ENCODE peak calls at places on chromosomes 11 and 22, in nine cellular contexts. B is fibroblast of the aortic adventitia, X is A549, D is right lobe of liver, H is bronchial epithelial cell, L is cardiac fibroblast, V is GM12865, N is ovary, T is progenitor cell of endocrine pancreas. O is an unnamed sample.

GRCh38 chr11:12598330-12599256 is 75.6 kb upstream of the TEAD1 start:
- DNase-seq in B (no peak), X (no peak), D (no peak), H (no peak), L (peak), V (no peak), N (no peak), T (no peak), O (no peak)

GRCh38 chr11:9732453-9732852 is 68.6 kb downstream of the SWAP70 start:
- DNase-seq in B (no peak), X (no peak), D (no peak), H (no peak), L (no peak), V (no peak), N (no peak), T (no peak), O (no peak)

GRCh38 chr11:2296913-2297622 is 4.7 kb downstream of the C11orf21 start:
- DNase-seq in B (no peak), X (no peak), D (no peak), H (no peak), L (no peak), V (no peak), N (peak), T (no peak), O (no peak)

GRCh38 chr11:12800032-12800671 is 125.9 kb downstream of the TEAD1 start:
- DNase-seq in B (peak), X (peak), D (no peak), H (peak), L (peak), V (no peak), N (no peak), T (no peak), O (no peak)

GRCh38 chr11:117618956-117619355 is 178.1 kb downstream of the DSCAML1 start:
- DNase-seq in B (no peak), X (no peak), D (no peak), H (no peak), L (no peak), V (peak), N (no peak), T (no peak), O (no peak)

GRCh38 chr11:121762820-121763219 is 310.1 kb upstream of the SORL1-AS1 start:
- DNase-seq in B (peak), X (no peak), D (no peak), H (peak), L (peak), V (no peak), N (peak), T (no peak), O (no peak)

GRCh38 chr22:39962071-39962470 is 1.9 kb downstream of the TMA7B start:
- DNase-seq in B (no peak), X (no peak), D (no peak), H (no peak), L (no peak), V (no peak), N (no peak), T (no peak), O (no peak)

GRCh38 chr11:119361056-119361787 is 14.7 kb upstream of the MFRP start:
- DNase-seq in B (peak), X (peak), D (peak), H (peak), L (peak), V (peak), N (peak), T (no peak), O (peak)

GRCh38 chr11:108754901-108755625 is 90.2 kb downstream of the DDX10 start:
- DNase-seq in B (peak), X (no peak), D (no peak), H (no peak), L (peak), V (no peak), N (no peak), T (no peak), O (no peak)

GRCh38 chr11:67639438-67639859 is at the start of gene TBX10:
- DNase-seq in B (no peak), X (no peak), D (peak), H (no peak), L (no peak), V (no peak), N (no peak), T (no peak), O (no peak)

GRCh38 chr11:109960831-109961230 is 132.4 kb upstream of the ZC3H12C start:
- DNase-seq in B (peak), X (no peak), D (peak), H (peak), L (peak), V (no peak), N (peak), T (no peak), O (no peak)

GRCh38 chr22:25113316-25113721 is 86.3 kb upstream of the CRYBB3 start:
- DNase-seq in B (no peak), X (no peak), D (peak), H (peak), L (no peak), V (no peak), N (no peak), T (no peak), O (no peak)

GRCh38 chr11:94536386-94536785 is 7.3 kb upstream of the FUT4 start:
- DNase-seq in B (no peak), X (no peak), D (no peak), H (no peak), L (no peak), V (no peak), N (no peak), T (no peak), O (no peak)

GRCh38 chr11:10725114-10725906 is 25.7 kb upstream of the CTR9 start:
- DNase-seq in B (peak), X (no peak), D (no peak), H (peak), L (peak), V (no peak), N (no peak), T (no peak), O (peak)

GRCh38 chr11:120303004-120303637 is 22.0 kb upstream of the TLCD5 start:
- DNase-seq in B (peak), X (peak), D (peak), H (peak), L (peak), V (peak), N (peak), T (peak), O (peak)

GRCh38 chr11:43868852-43869567 is 11.6 kb upstream of the ALKBH3 start:
- DNase-seq in B (peak), X (no peak), D (no peak), H (peak), L (peak), V (peak), N (no peak), T (no peak), O (peak)

GRCh38 chr11:65065898-65066297 is 7.5 kb upstream of the NAALADL1 start:
- DNase-seq in B (no peak), X (no peak), D (no peak), H (no peak), L (no peak), V (no peak), N (no peak), T (no peak), O (no peak)

GRCh38 chr11:11427185-11427944 is 74.3 kb upstream of the CSNK2A3 start:
- DNase-seq in B (no peak), X (no peak), D (no peak), H (no peak), L (no peak), V (no peak), N (no peak), T (no peak), O (no peak)

GRCh38 chr11:43920598-43921419 is 21.6 kb upstream of the C11orf96 start:
- DNase-seq in B (peak), X (peak), D (no peak), H (peak), L (peak), V (no peak), N (peak), T (no peak), O (peak)

GRCh38 chr11:87871071-87871470 is 304.2 kb downstream of the RAB38 start:
- DNase-seq in B (no peak), X (no peak), D (no peak), H (peak), L (no peak), V (no peak), N (no peak), T (no peak), O (no peak)

GRCh38 chr11:69317401-69318092 is 23.6 kb downstream of the MYEOV start:
- DNase-seq in B (peak), X (no peak), D (no peak), H (peak), L (peak), V (no peak), N (no peak), T (no peak), O (no peak)

GRCh38 chr11:9755561-9755960 is 91.7 kb downstream of the SWAP70 start:
- DNase-seq in B (peak), X (no peak), D (no peak), H (no peak), L (peak), V (no peak), N (no peak), T (no peak), O (no peak)

GRCh38 chr11:33926954-33927552 is 35.2 kb upstream of the LMO2 start:
- DNase-seq in B (no peak), X (no peak), D (no peak), H (no peak), L (no peak), V (no peak), N (no peak), T (no peak), O (no peak)

GRCh38 chr22:37529652-37530345 is 10.6 kb upstream of the CARD10 start:
- DNase-seq in B (no peak), X (no peak), D (no peak), H (no peak), L (no peak), V (peak), N (no peak), T (no peak), O (peak)

GRCh38 chr11:1057806-1058205 is 16.9 kb upstream of the MUC2 start:
- DNase-seq in B (no peak), X (no peak), D (peak), H (no peak), L (no peak), V (no peak), N (no peak), T (no peak), O (no peak)

GRCh38 chr11:131581006-131581405 is 210.6 kb downstream of the NTM start:
- DNase-seq in B (no peak), X (no peak), D (no peak), H (no peak), L (no peak), V (no peak), N (no peak), T (no peak), O (no peak)

GRCh38 chr11:131588057-131588456 is 217.6 kb downstream of the NTM start:
- DNase-seq in B (no peak), X (no peak), D (no peak), H (no peak), L (no peak), V (no peak), N (no peak), T (no peak), O (no peak)

GRCh38 chr11:131583823-131584222 is 213.4 kb downstream of the NTM start:
- DNase-seq in B (no peak), X (no peak), D (no peak), H (no peak), L (no peak), V (no peak), N (no peak), T (no peak), O (no peak)

GRCh38 chr11:131582021-131582531 is 211.7 kb downstream of the NTM start:
- DNase-seq in B (no peak), X (no peak), D (no peak), H (no peak), L (no peak), V (no peak), N (no peak), T (no peak), O (no peak)

DNA sequence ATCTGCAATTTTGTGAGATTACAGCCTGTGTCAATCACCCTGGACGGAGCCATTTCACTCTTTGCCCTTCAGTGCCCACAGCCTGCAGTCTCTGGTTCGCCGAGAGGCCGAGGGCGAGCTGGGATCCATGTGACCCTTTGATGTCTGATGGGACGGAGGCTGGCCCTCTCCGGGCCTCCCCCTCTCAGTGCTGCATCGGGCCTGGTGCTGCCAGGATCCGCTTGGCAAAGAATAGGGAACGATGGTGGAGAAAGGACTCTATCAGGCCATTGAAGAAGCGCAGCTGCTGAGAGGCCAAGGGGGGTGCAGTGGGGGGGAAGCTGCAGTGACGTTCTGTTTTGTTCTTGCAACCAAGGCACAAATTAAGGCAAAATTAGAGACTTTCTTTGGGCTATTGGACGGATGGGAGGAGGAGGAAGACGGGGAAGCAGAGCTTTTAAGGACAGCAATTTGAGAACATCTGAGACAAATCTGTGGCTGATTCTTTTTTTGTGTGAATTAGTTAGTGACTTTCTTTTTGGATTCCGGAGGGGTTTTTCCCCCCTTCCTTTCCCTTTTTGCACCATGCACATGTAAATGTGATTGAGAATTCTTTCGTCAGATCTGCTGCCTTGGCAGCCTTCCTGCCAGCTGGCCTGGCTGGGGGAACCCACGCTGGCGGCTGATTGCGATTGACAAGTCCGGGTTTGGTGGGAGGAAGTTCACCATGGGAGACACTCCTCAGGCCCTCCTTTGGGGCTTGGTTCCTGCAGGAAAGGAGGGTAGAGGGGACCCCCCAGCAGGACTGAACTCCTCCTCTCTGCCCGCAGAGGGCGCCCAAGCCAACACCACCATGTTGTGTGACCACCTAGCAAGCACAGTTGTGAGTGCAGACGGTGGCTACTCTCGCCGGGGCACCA is 214.5 kb downstream of the NTM start:
- DNase-seq in B (no peak), X (no peak), D (no peak), H (no peak), L (no peak), V (peak), N (no peak), T (no peak), O (peak)
- TF ChIP-seq CTCF in B (no peak), X (no peak), D (no peak), H (no peak), L (no peak), V (peak), N (no peak), T (peak), O (no peak)

DNA sequence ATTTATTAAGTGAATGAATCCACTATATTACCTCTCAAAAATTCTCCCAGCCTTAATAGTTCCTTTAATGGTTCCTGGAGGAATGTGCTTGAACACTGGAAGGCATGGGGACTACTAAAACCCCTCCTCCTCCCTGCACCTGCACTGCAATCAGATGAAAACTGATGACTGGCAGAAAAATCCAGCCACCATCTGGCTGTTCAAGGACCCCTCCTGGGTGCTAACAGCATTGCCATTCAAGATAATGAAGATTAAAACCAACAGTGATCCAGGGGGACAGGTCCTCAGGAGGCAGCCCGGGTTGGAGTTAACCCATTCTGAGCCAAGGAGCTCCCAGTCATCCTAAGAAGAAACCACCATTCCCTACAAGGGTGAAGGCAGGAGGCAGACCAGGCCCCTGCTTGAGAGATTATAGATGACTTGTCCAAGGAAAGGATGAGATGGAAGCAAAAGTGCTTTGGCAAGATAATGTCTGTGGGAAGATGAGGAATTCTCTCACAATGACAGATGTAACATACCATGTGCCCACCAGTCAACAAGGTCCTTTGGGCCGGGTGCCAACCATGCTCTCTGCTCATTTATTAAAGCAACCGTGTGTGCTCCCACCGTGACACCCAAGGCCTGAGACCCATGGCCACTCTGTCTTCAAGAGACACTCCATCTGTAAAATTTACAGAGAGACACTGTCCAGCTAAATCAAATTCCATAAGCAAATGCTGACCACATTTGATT is 90.6 kb downstream of the LARGE1 start:
- DNase-seq in B (no peak), X (no peak), D (no peak), H (no peak), L (no peak), V (no peak), N (no peak), T (no peak), O (no peak)
- TF ChIP-seq CTCF in B (no peak), X (no peak), D (no peak), H (no peak), L (no peak), V (no peak), N (no peak), T (no peak), O (no peak)

GRCh38 chr11:71453021-71453910 is at the start of gene NADSYN1:
- DNase-seq in B (peak), X (peak), D (peak), H (peak), L (peak), V (peak), N (peak), T (peak), O (peak)
- TF ChIP-seq CTCF in B (no peak), X (no peak), D (no peak), H (no peak), L (no peak), V (no peak), N (no peak), T (no peak), O (no peak)

DNA sequence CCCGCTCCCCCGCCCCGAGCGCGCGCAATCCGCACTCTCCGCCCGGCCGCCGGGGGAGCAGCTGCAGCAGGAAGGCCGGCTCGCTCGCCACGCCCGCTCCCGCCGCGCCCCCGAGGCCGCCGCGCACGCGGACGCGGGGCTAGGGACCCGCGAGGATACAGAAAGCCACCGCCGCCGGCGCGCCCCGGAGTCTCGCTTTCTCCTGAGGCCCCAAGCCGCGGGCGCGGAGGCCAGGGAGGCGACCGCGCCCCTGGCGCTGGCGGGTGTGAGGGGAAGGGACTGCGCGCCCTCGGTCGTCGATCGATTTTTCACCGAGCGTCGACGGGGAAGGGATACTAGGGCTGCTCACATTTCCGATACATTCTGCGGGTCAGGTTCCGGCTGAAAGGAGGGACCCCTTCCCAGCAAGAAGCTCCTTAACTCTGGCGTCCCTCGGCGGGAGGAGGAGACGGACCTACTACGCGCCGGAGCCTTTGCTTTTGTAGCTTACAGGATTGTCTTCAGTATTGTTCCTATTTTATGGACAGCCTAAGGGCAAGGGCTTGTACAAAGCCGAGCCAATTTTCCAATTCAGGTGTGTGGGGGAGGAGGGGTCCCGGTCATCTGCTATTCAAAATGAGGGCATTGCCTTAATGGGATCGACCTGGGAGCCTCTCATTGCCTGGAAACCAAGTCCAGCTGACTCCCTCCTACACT is 416 bp upstream of the GAB2 start:
- DNase-seq in B (peak), X (peak), D (peak), H (peak), L (peak), V (peak), N (peak), T (peak), O (peak)
- TF ChIP-seq CTCF in B (peak), X (no peak), D (no peak), H (no peak), L (no peak), V (no peak), N (peak), T (no peak), O (peak)